ENCODE peak calls at places on chromosome 13, in eight cellular contexts. R, Q, D, X, Y, F, K and U are unnamed samples.

GRCh38 chr13:45728759-45729158 is 26.6 kb downstream of the CBY2 start:
- DNase-seq in F (peak), D (no peak), X (peak), K (no peak), Q (no peak), Y (peak), R (no peak), U (no peak)

GRCh38 chr13:76222511-76222910 is 586.4 kb downstream of the LMO7 start:
- DNase-seq in Q (no peak), R (no peak), K (no peak), X (peak), Y (no peak), D (peak), F (no peak), U (no peak)

GRCh38 chr13:91145806-91146205 is 201.7 kb upstream of the MIR17HG start:
- DNase-seq in F (no peak), X (no peak), Y (no peak), K (no peak), R (no peak), Q (no peak), D (no peak), U (no peak)

GRCh38 chr13:66563076-66563475 is 667.1 kb downstream of the PCDH9 start:
- DNase-seq in F (no peak), Y (no peak), D (no peak), Q (no peak), K (no peak), X (no peak), R (no peak), U (no peak)

GRCh38 chr13:35785563-35786327 is 309.3 kb upstream of the MAB21L1 start:
- DNase-seq in X (no peak), Q (no peak), F (no peak), R (no peak), K (no peak), Y (no peak), D (no peak), U (no peak)

GRCh38 chr13:26456578-26457119 is 100.8 kb upstream of the WASF3 start:
- DNase-seq in X (no peak), Q (no peak), K (no peak), R (no peak), D (no peak), Y (no peak), F (no peak), U (no peak)

GRCh38 chr13:94481966-94482365 is 2.5 kb upstream of the DCT start:
- DNase-seq in Y (peak), D (peak), R (no peak), X (peak), F (peak), K (peak), Q (peak), U (no peak)

GRCh38 chr13:36038785-36039415 is 92.3 kb downstream of the DCLK1 start:
- DNase-seq in F (no peak), Y (peak), K (no peak), R (no peak), Q (peak), X (peak), D (peak), U (no peak)

GRCh38 chr13:45219123-45219891 is 18.5 kb upstream of the KCTD4 start:
- DNase-seq in K (no peak), D (no peak), Q (no peak), X (no peak), Y (no peak), R (no peak), F (peak), U (no peak)

GRCh38 chr13:50179977-50180376 is 164.7 kb downstream of the KCNRG start:
- DNase-seq in X (no peak), Q (no peak), R (no peak), D (no peak), Y (no peak), K (no peak), F (no peak), U (no peak)

GRCh38 chr13:34933786-34934185 is 8.3 kb upstream of the NBEA start:
- DNase-seq in R (no peak), D (no peak), Q (no peak), F (no peak), X (no peak), Y (no peak), K (no peak), U (no peak)

GRCh38 chr13:27665761-27666160 is 44.1 kb downstream of the POLR1D start:
- DNase-seq in X (no peak), D (no peak), K (no peak), R (no peak), Q (no peak), F (no peak), Y (no peak), U (no peak)

GRCh38 chr13:93847162-93847561 is 620.6 kb downstream of the GPC6 start:
- DNase-seq in D (peak), Q (peak), Y (peak), K (peak), R (no peak), F (peak), X (peak), U (peak)

GRCh38 chr13:91360246-91360751 is 12.8 kb downstream of the MIR17HG start:
- DNase-seq in F (no peak), R (no peak), D (no peak), Y (no peak), K (no peak), X (no peak), Q (no peak), U (no peak)

GRCh38 chr13:77660841-77661250 is 36.6 kb upstream of the SLAIN1 start:
- DNase-seq in Q (no peak), R (no peak), F (no peak), Y (no peak), X (no peak), K (no peak), D (no peak), U (no peak)

GRCh38 chr13:40439928-40440327 is 226.5 kb downstream of the FOXO1 start:
- DNase-seq in R (no peak), Y (no peak), Q (peak), F (no peak), K (no peak), X (no peak), D (no peak), U (no peak)

GRCh38 chr13:40440990-40441820 is 225.2 kb downstream of the FOXO1 start:
- DNase-seq in X (peak), D (peak), Y (peak), K (no peak), F (no peak), R (peak), Q (peak), U (no peak)

GRCh38 chr13:40434516-40435397 is 231.7 kb downstream of the FOXO1 start:
- DNase-seq in D (no peak), Y (no peak), X (no peak), R (no peak), K (no peak), Q (no peak), F (no peak), U (no peak)

GRCh38 chr13:40438999-40439797 is 227.2 kb downstream of the FOXO1 start:
- DNase-seq in Y (peak), K (no peak), D (peak), F (peak), X (no peak), R (no peak), Q (peak), U (no peak)

GRCh38 chr13:40438022-40438692 is 228.3 kb downstream of the FOXO1 start:
- DNase-seq in X (no peak), D (no peak), F (no peak), Y (no peak), R (no peak), Q (peak), K (no peak), U (no peak)
- H3K4me3 ChIP-seq in X (no peak), D (no peak), F (no peak), Y (no peak), R (no peak), Q (no peak), K (no peak), U (no peak)

DNA sequence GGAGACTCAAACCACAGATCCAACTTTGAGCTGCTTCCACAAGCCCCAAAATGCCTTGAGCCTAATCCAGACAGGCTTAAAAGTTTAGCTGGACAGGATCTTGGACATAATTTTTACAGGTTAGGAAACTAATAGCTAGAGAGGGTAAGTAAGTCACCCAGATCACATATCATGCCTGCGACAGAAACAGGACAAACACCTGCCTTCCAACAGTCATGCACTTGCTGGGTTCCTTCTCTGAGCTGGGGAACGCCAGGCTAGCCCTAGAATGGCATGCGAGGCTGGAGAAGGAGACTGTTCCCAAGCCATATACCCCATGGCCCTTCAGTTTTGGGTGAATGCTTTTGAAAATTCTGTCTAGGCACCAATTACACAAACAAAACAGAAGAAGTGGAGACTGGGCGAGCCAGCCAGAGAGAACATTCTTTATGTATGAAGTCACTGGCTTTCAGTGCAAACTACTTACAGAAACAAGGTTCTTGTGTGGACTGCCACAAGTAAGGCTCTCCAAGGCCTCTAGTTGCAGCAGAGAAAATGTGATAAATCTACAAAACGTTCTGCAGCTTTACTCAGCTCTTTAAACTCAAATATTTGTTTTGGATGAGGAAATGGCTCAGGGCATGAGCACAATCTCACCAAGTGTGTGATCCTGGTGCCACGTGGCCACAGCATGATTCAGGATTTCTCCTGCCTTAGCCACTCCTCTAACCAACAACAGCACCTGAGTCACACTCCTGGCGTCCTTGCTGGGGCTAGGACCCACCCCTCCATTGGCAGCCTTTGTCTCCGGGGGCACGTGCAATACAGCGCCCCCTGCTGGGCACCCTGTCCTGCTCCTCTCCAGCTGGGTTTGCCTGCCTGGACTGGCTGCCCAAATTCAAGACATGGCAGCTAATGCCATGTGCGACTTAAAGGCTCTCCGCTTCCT is 73.4 kb upstream of the UBL3 start:
- DNase-seq in D (peak), F (peak), Y (peak), Q (peak), K (peak), X (peak), R (peak), U (peak)
- H3K4me3 ChIP-seq in D (no peak), F (no peak), Y (no peak), Q (no peak), K (no peak), X (no peak), R (no peak), U (peak)

GRCh38 chr13:39341238-39341637 is 261.8 kb downstream of the LHFPL6 start:
- DNase-seq in X (no peak), F (no peak), D (no peak), Y (no peak), R (no peak), Q (no peak), K (no peak), U (no peak)
- H3K4me3 ChIP-seq in X (no peak), F (no peak), D (no peak), Y (no peak), R (no peak), Q (no peak), K (no peak), U (no peak)

GRCh38 chr13:31742102-31742695 is 2.9 kb downstream of the RXFP2 start:
- DNase-seq in D (peak), R (peak), Q (peak), Y (peak), X (peak), F (peak), K (peak), U (no peak)
- H3K4me3 ChIP-seq in D (no peak), R (no peak), Q (no peak), Y (no peak), X (no peak), F (no peak), K (no peak), U (no peak)

DNA sequence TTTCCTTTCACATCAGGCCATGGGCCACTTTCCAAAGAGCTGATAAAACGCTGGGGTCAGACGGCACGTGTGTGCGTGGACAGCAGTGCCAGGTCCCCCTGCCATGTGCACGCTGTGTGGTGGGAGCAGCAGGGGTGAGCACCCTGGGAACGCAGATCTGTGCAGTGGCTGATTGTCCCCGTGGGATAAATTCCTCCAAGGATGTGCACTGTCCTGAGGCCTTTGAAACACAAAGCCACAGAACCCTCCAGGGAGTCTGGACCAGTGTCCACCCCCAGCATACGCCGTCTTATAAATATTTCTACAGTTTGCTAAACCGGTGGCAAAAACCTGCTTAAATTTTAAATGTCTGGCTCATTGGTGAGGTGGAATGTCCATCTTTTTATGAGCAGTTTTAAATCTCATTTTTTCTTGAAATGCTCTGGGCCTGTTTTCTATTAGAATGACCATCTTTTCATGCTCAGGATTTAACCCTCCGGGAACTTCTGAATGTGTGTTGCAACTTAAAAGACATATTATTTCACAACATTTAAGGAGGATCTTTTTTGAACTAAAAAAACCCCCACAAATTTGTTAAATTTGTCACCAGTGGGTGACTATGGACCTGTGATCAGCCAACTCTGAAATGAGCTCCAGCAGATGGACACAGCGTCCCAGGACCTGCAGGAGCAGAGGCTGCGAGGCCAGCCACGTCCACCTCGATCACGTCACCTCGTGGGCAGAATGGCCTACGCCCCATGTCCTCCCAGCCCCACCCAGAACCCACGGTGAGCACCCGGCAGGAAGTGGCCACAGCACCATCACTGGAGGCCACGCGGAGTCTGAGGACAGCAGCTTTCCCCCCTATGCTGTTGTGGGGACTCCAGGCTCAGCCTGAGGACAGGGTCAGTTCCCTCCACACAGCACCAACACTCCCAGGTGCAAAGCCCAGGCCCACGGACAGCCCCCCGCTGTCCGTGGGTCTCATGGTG is 68.6 kb downstream of the RASA3 start:
- DNase-seq in D (peak), K (no peak), R (peak), F (no peak), Y (peak), X (no peak), Q (peak), U (no peak)
- H3K4me3 ChIP-seq in D (peak), K (peak), R (no peak), F (no peak), Y (peak), X (no peak), Q (peak), U (peak)

DNA sequence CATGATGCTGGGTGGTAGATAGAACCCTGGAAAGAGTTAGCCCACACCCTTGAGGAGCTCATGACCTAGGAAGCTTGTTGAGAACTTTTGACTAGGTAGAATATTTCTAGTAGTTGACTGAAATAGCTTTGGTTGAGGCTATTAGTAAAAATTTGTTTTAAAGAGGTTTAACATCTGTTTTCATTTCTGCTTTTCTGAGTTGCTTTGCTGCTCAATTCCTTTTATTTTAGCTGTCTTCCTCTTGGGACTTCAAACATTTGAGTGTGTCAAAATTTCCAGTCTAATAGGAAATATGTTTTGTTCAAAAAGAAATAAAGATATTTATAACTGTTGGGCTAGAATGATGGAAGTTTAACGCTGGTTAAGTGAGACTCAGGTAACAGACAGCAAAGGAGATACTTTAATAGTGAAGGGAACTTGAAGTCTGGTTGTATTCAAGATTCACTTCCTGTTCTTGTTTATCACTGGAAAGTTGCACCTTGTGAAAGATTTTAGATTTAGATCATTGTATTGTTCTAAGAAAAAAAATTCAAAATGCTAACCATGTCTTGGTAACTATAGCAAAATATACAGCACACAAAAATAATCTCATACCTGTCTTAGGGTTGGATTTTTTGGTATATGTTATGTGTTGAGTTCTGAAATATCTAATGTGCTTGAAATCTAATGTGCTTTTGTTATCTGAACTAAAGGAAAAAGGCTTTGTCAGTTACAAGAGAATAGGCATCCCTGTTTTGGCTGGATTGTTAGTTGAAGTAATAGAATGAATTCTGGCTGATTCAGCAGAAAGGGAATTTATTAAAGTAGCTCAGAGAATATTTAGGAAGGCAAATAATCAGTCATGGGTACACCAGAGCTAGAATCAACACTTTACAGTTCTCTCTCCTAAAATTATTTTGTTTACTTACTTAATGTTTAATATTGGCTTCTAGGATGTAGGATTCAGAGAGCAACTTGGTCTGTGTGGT is 24.4 kb upstream of the GPR18 start:
- DNase-seq in R (no peak), X (no peak), F (no peak), D (no peak), K (no peak), Q (peak), Y (no peak), U (no peak)
- H3K4me3 ChIP-seq in R (no peak), X (no peak), F (no peak), D (no peak), K (no peak), Q (no peak), Y (no peak), U (no peak)

GRCh38 chr13:92806215-92806614 is 420.4 kb upstream of the GPC6 start:
- DNase-seq in K (no peak), F (no peak), Q (peak), X (peak), R (no peak), Y (peak), D (no peak), U (no peak)
- H3K4me3 ChIP-seq in K (no peak), F (no peak), Q (peak), X (peak), R (peak), Y (peak), D (no peak), U (no peak)